ENCODE peak calls at places on chromosome 19, in six cellular contexts. D, A, M, X, Z and L are unnamed samples.

GRCh38 chr19:11019824-11020223 is 59.0 kb downstream of the SMARCA4 start:
- DNase-seq in X (no peak), M (no peak), A (no peak), Z (no peak), D (no peak), L (no peak)

GRCh38 chr19:14058182-14059092 is 3.4 kb downstream of the PALM3 start:
- DNase-seq in M (no peak), D (no peak), A (no peak), Z (no peak), X (no peak), L (no peak)

GRCh38 chr19:45423589-45424190 is at the start of gene ERCC1:
- DNase-seq in Z (no peak), M (peak), A (peak), D (peak), X (peak), L (peak)

GRCh38 chr19:45770192-45771101 is 1.4 kb upstream of the SIX5 start:
- DNase-seq in Z (peak), X (peak), D (peak), A (peak), M (peak), L (peak)

GRCh38 chr19:35731353-35731752 is 10.9 kb downstream of the IGFLR1 start:
- DNase-seq in D (no peak), X (no peak), M (no peak), Z (no peak), A (no peak), L (no peak)

GRCh38 chr19:49988433-49988832 is 27.5 kb upstream of the SIGLEC11 start:
- DNase-seq in Z (no peak), X (no peak), D (no peak), M (no peak), A (no peak), L (no peak)

GRCh38 chr19:47227347-47228167 is 3.4 kb downstream of the BBC3 start:
- DNase-seq in Z (peak), A (peak), D (peak), X (peak), M (peak), L (peak)

GRCh38 chr19:48833977-48834376 is 2.3 kb downstream of the HSD17B14 start:
- DNase-seq in A (no peak), D (no peak), X (no peak), M (no peak), Z (no peak), L (no peak)

GRCh38 chr19:10566658-10567410 is 1.0 kb upstream of the KRI1 start:
- DNase-seq in M (no peak), A (no peak), X (no peak), D (no peak), Z (peak), L (peak)

GRCh38 chr19:48738557-48739399 is 1.6 kb downstream of the RASIP1 start:
- DNase-seq in M (peak), D (peak), Z (peak), A (peak), X (peak), L (peak)

GRCh38 chr19:43575156-43575950 is at the start of the genes PINLYP and XRCC1:
- DNase-seq in Z (peak), D (peak), X (peak), M (peak), A (peak), L (peak)
- TF ChIP-seq POLR2A in Z (peak), D (peak), X (peak), M (peak), A (no peak), L (peak)

GRCh38 chr19:16060294-16060693 is 16.0 kb upstream of the TPM4 start:
- DNase-seq in X (no peak), Z (no peak), A (no peak), D (no peak), M (no peak), L (no peak)
- TF ChIP-seq EP300 in X (no peak), Z (no peak), A (no peak), D (no peak), M (no peak), L (no peak)

GRCh38 chr19:39927076-39927475 is 7.4 kb downstream of the FCGBP start:
- DNase-seq in D (no peak), Z (no peak), M (no peak), A (peak), X (no peak), L (no peak)
- TF ChIP-seq POLR2A in D (no peak), Z (no peak), M (no peak), A (no peak), X (no peak), L (no peak)

GRCh38 chr19:15264061-15264932 is 32.0 kb upstream of the EPHX3 start:
- DNase-seq in X (peak), Z (peak), D (peak), A (peak), M (no peak), L (peak)

GRCh38 chr19:15262011-15262410 is 29.8 kb upstream of the EPHX3 start:
- DNase-seq in X (no peak), D (no peak), A (no peak), Z (no peak), M (no peak), L (no peak)

GRCh38 chr19:15264933-15265206 is 32.6 kb upstream of the EPHX3 start:
- DNase-seq in D (no peak), A (no peak), Z (no peak), X (no peak), M (no peak), L (no peak)

GRCh38 chr19:15265214-15265613 is 33.0 kb upstream of the EPHX3 start:
- DNase-seq in D (no peak), Z (no peak), A (no peak), M (no peak), X (no peak), L (no peak)

DNA sequence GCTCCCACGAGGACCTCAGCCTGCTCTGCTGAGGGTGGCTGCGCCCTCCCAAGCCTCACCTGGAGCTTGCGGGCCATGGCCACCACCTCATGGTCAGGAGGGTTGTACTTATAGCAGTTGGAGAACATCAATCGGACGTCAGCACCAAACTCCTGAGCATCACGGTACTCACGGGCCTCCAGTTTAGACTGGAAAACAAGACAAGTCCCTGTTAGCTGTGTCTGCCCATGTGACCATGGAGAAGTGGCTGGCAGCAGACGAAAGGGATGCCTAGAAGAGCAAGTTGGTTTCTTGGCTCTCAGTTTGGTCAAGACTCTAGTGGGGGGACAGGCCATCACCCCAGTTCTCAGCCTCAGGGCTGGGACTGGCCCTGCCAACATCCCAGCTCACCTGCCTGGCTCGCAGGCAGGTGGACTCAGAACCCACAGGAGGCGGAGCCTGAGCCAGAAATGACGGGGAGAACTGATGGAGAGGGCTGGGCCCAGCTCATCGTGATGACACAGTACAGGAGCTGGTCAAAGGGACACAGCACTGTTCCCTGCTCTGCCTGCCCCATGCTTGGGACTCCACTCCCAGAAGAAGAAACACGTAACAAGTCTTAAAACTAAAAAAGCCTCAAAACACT is 31.2 kb upstream of the EPHX3 start:
- DNase-seq in X (no peak), D (no peak), M (no peak), Z (no peak), A (no peak), L (no peak)
- TF ChIP-seq EP300 in X (no peak), D (no peak), M (no peak), Z (no peak), A (no peak), L (no peak)

GRCh38 chr19:21022996-21023395 is 2.5 kb downstream of the ZNF430 start:
- DNase-seq in D (no peak), M (no peak), X (no peak), Z (no peak), A (no peak), L (no peak)

GRCh38 chr19:21023901-21024300 is 3.4 kb downstream of the ZNF430 start:
- DNase-seq in Z (no peak), X (no peak), M (no peak), D (no peak), A (no peak), L (no peak)

GRCh38 chr19:21020298-21021227 is at the start of gene ZNF430:
- DNase-seq in X (peak), D (peak), M (peak), Z (peak), A (peak), L (peak)
- TF ChIP-seq POLR2A in X (peak), D (peak), M (no peak), Z (peak), A (no peak), L (peak)

GRCh38 chr19:2184422-2185012 is 20.8 kb downstream of the DOT1L start:
- DNase-seq in M (no peak), X (no peak), Z (no peak), A (no peak), D (no peak), L (no peak)

GRCh38 chr19:2188708-2189385 is 25.1 kb downstream of the DOT1L start:
- DNase-seq in M (no peak), Z (no peak), A (no peak), X (no peak), D (no peak), L (no peak)

GRCh38 chr19:2187164-2187563 is 23.4 kb downstream of the DOT1L start:
- DNase-seq in D (no peak), X (no peak), A (no peak), Z (no peak), M (no peak), L (no peak)

GRCh38 chr19:2185734-2186070 is 22.0 kb downstream of the DOT1L start:
- DNase-seq in Z (no peak), D (no peak), A (no peak), X (no peak), M (no peak), L (no peak)

DNA sequence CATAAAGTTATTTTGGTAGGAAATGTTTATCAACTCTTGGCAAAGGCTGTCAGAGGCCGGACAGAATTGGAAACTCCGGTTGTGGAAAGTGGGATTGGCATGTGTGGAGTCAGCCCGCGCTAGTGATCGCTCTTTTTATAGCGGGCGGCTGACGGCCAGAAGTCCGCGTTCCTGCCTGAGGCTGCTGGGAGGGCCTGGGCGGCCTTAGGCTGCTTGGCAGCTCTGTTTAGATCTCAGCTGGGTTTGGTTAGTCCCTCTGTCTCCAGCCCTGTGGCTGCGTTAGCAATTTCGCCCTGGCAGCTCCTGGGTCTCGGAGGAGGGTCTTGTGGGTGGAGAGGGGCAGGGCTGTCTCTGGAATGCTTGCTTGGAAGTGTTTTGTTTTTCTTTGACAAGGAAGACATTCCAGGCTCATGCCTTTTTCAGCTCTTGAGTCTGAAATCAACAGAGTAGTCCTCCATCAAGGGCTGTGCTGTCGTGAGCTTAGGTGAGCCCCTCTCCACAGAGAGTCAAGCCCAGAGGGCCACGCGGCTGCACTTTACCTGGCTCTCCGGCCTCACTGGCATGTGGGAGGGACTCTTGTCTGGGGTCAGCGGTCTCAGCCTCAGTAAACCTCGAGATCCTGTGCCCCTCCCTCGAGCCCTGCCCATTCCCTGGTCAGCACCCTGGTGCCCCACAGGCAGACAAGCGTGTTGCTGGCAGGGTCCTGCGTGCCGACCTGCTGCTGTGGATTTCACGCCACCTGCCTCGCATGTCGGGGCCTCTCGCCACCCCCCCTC is 22.5 kb downstream of the DOT1L start:
- DNase-seq in A (peak), Z (peak), X (peak), M (peak), D (no peak), L (peak)
- TF ChIP-seq EP300 in A (no peak), Z (no peak), X (no peak), M (no peak), D (no peak), L (no peak)

DNA sequence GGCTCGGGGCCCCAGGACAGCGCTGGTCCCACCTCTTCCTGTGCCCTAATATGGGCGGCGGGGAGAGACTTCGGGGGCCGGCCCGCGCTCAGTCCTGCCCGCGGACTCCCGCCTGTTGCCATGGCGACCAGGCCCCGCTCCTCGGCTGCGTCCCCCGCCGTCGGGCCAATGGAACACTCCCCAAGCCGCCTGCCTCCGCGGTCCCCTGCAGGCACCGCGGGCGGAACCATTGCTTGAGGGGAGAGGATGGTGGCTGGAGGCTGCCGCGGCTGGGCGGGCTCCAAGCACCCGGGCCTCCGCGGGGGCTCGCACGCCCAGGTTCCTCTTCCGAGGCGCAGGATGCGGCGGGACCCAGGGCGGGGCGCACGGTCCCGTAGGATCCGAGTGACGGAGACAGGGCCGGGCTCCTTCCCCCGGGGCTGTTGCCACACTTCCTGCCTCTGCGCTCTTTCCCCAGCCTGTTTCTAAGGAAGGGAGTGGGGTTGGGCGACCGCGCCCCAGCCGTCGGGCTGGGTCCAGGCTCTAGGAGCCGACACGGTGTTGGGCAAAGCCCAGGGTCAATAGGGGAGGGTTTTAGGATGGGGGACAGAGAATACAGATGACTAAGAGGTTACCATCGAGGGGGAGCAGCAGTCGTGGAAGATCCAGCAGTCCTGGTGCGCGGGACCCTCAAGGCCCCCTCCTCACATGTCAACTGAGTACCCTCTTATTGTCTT is 1.2 kb upstream of the JUNB start:
- DNase-seq in X (peak), A (peak), Z (peak), M (peak), D (peak), L (peak)
- TF ChIP-seq POLR2A in X (peak), A (no peak), Z (peak), M (peak), D (peak), L (peak)

DNA sequence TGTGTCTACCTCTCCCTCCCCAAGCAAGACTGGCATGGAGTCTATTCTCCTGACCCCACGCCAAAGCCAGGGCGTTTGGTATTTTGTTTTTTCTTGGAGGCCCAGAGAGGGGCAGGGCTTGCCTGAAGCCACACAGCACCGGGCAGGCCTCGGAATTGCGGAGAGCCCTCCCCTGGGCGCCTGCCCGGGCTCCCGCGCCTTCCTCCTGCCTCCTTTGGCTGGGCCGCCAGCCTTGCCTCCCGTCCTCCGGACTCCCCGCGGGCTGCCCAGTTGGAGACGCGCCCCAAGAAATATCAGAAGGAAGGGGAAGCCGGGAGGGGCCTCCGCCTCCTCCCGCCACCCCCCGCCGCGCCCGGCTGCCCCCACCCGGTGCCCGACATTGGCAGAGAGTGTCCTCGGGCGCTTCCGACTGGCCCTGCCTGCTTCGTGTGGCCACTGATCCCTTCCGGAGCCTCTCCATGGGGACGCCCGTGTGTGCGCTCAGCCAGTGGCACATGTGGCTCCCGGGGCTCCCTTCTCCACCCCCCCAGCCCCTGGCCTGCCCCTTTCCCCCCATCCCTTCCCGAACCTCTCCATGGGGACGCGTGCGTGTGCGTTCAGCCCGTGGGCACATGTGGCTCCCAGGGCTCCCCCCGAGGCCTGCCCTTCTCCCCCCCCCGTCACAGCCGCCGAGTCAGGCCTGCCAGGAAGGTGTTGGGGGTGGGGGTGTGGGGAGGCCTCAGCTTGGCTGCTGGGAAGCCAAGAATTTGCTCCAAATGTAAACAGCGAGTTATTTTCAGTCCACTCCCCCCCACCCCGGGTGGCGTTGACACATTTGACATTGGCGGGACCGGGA is 37.3 kb downstream of the NFIC start:
- DNase-seq in Z (peak), D (no peak), X (peak), M (peak), A (peak), L (peak)
- TF ChIP-seq EP300 in Z (peak), D (no peak), X (no peak), M (peak), A (peak), L (peak)

GRCh38 chr19:52948025-52948770 is 14.5 kb downstream of the ZNF816 start:
- DNase-seq in M (no peak), X (no peak), A (no peak), Z (no peak), D (no peak), L (no peak)
- TF ChIP-seq POLR2A in M (no peak), X (no peak), A (no peak), Z (no peak), D (no peak), L (no peak)